ENCODE peak calls at places on chromosomes 13 and 19, in four cellular contexts. R, L, H and Q are unnamed samples.

GRCh38 chr13:103386341-103386740 is 320.1 kb upstream of the SLC10A2 start:
- DNase-seq in R (no peak), L (no peak), H (no peak), Q (no peak)

GRCh38 chr13:21486322-21486721 is 27.2 kb upstream of the ZDHHC20 start:
- DNase-seq in R (no peak), L (no peak), H (no peak), Q (no peak)

GRCh38 chr19:55700813-55701212 is 25.8 kb downstream of the EPN1 start:
- DNase-seq in R (no peak), L (no peak), H (no peak), Q (no peak)

GRCh38 chr13:87089391-87089790 is 581.8 kb upstream of the SLITRK5 start:
- DNase-seq in R (no peak), L (peak; percentile 25), H (no peak), Q (no peak)

GRCh38 chr19:58407658-58408151 is 744 bp upstream of the ZNF584 start:
- DNase-seq in R (peak; percentile 40), L (no peak), H (no peak), Q (no peak)

GRCh38 chr13:49503951-49504350 is 8.2 kb downstream of the PHF11 start:
- DNase-seq in R (no peak), L (no peak), H (no peak), Q (no peak)

GRCh38 chr13:113724016-113724758 is 34.8 kb upstream of the TMEM255B start:
- DNase-seq in R (no peak), L (no peak), H (no peak), Q (no peak)

GRCh38 chr19:10677796-10678195 is 23.4 kb upstream of the QTRT1 start:
- DNase-seq in R (no peak), L (no peak), H (no peak), Q (no peak)

GRCh38 chr13:29676535-29676934 is 81.0 kb upstream of the SLC7A1 start:
- DNase-seq in R (no peak), L (no peak), H (no peak), Q (no peak)

GRCh38 chr13:52846567-52847321 is 1.7 kb downstream of the PCDH8 start:
- DNase-seq in R (peak; percentile 95), L (no peak), H (no peak), Q (no peak)

GRCh38 chr19:19444694-19445155 is 39.2 kb downstream of the GATAD2A start:
- DNase-seq in R (no peak), L (no peak), H (peak; percentile 56), Q (no peak)

GRCh38 chr19:11356074-11356397 is 804 bp downstream of the PLPPR2 start:
- DNase-seq in R (no peak), L (no peak), H (no peak), Q (no peak)

GRCh38 chr19:58575183-58576041 is 2.3 kb upstream of the MZF1 start:
- DNase-seq in R (peak; percentile 98), L (peak; percentile 76), H (peak; percentile 94), Q (peak; percentile 87)

GRCh38 chr13:43686557-43686956 is 100.2 kb downstream of the ENOX1 start:
- DNase-seq in R (no peak), L (peak; percentile 10), H (no peak), Q (no peak)

GRCh38 chr13:89923052-89923451 is 1424.4 kb upstream of the MIR17HG start:
- DNase-seq in R (no peak), L (no peak), H (no peak), Q (no peak)

GRCh38 chr19:41302624-41303351 is 7.2 kb upstream of the CCDC97 start:
- DNase-seq in R (no peak), L (no peak), H (peak; percentile 88), Q (peak; percentile 78)

GRCh38 chr19:44202470-44202869 is 9.9 kb upstream of the ZNF227 start:
- DNase-seq in R (no peak), L (no peak), H (no peak), Q (no peak)

GRCh38 chr19:18385675-18386542 is at the start of gene GDF15:
- DNase-seq in R (peak; percentile 73), L (peak; percentile 93), H (peak; percentile 52), Q (peak; percentile 69)
- TF ChIP-seq CTCF in R (peak; percentile 67), L (peak; percentile 81), H (peak; percentile 71), Q (peak; percentile 66)

GRCh38 chr13:24313449-24313848 is 4.1 kb downstream of the C1QTNF9 start:
- DNase-seq in R (no peak), L (no peak), H (no peak), Q (no peak)
- TF ChIP-seq CTCF in R (peak; percentile 26), L (peak; percentile 43), H (no peak), Q (no peak)

DNA sequence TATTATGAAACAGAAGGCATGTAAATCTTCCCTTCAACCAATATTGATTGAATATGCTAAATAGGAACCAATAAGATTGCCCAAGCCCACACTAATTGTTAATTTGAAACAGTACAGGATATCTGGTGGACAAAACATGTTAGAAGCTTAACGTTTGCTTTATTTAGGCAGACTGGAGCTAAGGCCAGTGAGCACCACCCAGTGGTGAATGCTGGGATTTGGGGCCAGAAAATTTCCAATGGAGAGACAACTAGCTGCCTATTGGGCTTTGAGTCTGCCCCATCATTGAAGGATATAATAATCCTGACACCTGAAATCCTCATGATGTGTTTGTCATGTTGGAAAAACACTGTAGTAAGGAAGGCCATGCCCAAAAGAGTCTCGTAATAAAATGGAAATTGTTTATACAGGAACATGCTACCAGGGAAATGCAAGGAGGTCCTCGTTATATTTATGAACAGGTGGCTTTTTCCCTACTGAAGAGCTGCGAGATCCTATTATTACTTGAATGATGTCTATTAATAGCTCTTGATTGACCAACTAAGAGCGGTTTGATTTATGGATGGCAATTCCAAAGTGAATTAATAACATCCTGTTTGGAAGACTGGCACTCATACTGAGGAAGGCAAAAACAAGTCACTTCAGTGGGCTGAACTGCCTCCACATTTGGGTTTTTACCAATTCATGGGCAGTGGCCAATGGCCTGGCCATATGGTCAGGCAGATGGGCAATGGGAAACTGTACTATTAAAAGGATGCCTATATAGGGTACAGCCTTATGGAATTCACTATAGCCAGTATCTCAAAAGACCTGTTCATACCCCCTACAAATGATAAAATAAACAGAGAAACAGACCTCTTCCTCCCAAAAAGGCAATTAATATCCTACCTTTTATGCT is 8.7 kb downstream of the SIGLECL1 start:
- DNase-seq in R (peak; percentile 53), L (no peak), H (peak; percentile 68), Q (peak; percentile 57)
- TF ChIP-seq CTCF in R (peak; percentile 85), L (peak; percentile 37), H (peak; percentile 87), Q (peak; percentile 78)

DNA sequence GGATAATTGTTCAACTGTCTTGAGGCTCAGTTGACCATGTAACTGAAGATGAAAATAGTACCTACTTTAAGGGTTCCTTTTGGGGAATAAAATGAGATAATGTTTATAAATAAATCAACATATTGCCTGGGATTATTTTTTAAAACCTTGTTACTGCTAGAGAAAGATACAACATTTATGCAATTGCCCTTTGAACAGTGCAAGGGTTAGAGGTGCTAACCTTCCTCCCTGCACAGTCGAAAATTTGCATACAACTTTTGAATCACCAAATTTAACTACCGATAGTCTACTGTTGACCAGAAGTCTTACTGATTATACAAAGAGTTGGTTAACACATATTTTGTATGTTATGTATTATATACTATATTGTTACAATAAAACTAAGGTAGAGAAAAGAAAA is 750.0 kb downstream of the EFNB2 start:
- DNase-seq in R (no peak), L (no peak), H (no peak), Q (no peak)
- TF ChIP-seq CTCF in R (no peak), L (no peak), H (no peak), Q (no peak)